ENCODE peak calls at places on chromosomes 3 and 15, in four cellular contexts. One of them, this sample, is unnamed.

GRCh38 chr3:30655187-30655812 is 48.9 kb downstream of the TGFBR2 start:
- DNase-seq in CD8-positive, alpha-beta T cell: peak
- DNase-seq in RWPE1: no peak
- DNase-seq in testis: no peak
- DNase-seq in this sample: no peak

GRCh38 chr15:100114526-100114925 is 227.2 kb downstream of the ADAMTS17 start:
- DNase-seq in testis: no peak
- DNase-seq in RWPE1: no peak
- DNase-seq in CD8-positive, alpha-beta T cell: no peak
- DNase-seq in this sample: no peak

GRCh38 chr15:37102315-37103021 is 2.1 kb upstream of the MEIS2 start:
- DNase-seq in testis: peak
- DNase-seq in RWPE1: no peak
- DNase-seq in CD8-positive, alpha-beta T cell: no peak
- DNase-seq in this sample: no peak

GRCh38 chr15:40093224-40093842 is 15.3 kb downstream of the BMF start:
- DNase-seq in RWPE1: no peak
- DNase-seq in CD8-positive, alpha-beta T cell: no peak
- DNase-seq in testis: no peak
- DNase-seq in this sample: no peak

GRCh38 chr3:155581579-155581978 is 163.3 kb downstream of the PLCH1 start:
- DNase-seq in CD8-positive, alpha-beta T cell: no peak
- DNase-seq in testis: no peak
- DNase-seq in RWPE1: no peak
- DNase-seq in this sample: no peak

GRCh38 chr15:79595995-79596622 is 164.0 kb downstream of the MINAR1 start:
- DNase-seq in CD8-positive, alpha-beta T cell: no peak
- DNase-seq in RWPE1: peak
- DNase-seq in testis: peak
- DNase-seq in this sample: peak

GRCh38 chr3:72147600-72147999 is 362.7 kb upstream of the PROK2 start:
- DNase-seq in RWPE1: no peak
- DNase-seq in testis: no peak
- DNase-seq in CD8-positive, alpha-beta T cell: no peak
- DNase-seq in this sample: no peak

GRCh38 chr3:128878556-128879124 is 780 bp upstream of the ACAD9 start:
- DNase-seq in testis: peak
- DNase-seq in RWPE1: peak
- DNase-seq in CD8-positive, alpha-beta T cell: peak
- DNase-seq in this sample: no peak

GRCh38 chr15:42854576-42854975 is 66.0 kb downstream of the TTBK2 start:
- DNase-seq in RWPE1: no peak
- DNase-seq in testis: no peak
- DNase-seq in CD8-positive, alpha-beta T cell: no peak
- DNase-seq in this sample: no peak

GRCh38 chr15:36363335-36363734 is 216.1 kb upstream of the CDIN1 start:
- DNase-seq in RWPE1: no peak
- DNase-seq in CD8-positive, alpha-beta T cell: no peak
- DNase-seq in testis: no peak
- DNase-seq in this sample: no peak

GRCh38 chr3:124761250-124761796 is 31.1 kb downstream of the UMPS start:
- DNase-seq in RWPE1: peak
- DNase-seq in testis: peak
- DNase-seq in CD8-positive, alpha-beta T cell: peak
- DNase-seq in this sample: peak

GRCh38 chr3:172608575-172608974 is 85.3 kb upstream of the TNFSF10 start:
- DNase-seq in RWPE1: no peak
- DNase-seq in CD8-positive, alpha-beta T cell: no peak
- DNase-seq in testis: no peak
- DNase-seq in this sample: no peak

GRCh38 chr3:100360757-100361496 is 26.4 kb downstream of the NIT2 start:
- DNase-seq in RWPE1: no peak
- DNase-seq in CD8-positive, alpha-beta T cell: no peak
- DNase-seq in testis: no peak
- DNase-seq in this sample: no peak

GRCh38 chr3:16400143-16400935 is 113.2 kb downstream of the RFTN1 start:
- DNase-seq in RWPE1: no peak
- DNase-seq in CD8-positive, alpha-beta T cell: no peak
- DNase-seq in testis: peak
- DNase-seq in this sample: no peak

GRCh38 chr3:195752538-195753331 is 32.0 kb downstream of the MUC20 start:
- DNase-seq in testis: peak
- DNase-seq in CD8-positive, alpha-beta T cell: no peak
- DNase-seq in RWPE1: no peak
- DNase-seq in this sample: no peak

GRCh38 chr3:172698650-172699049 is 12.2 kb downstream of the NCEH1 start:
- DNase-seq in testis: peak
- DNase-seq in RWPE1: no peak
- DNase-seq in CD8-positive, alpha-beta T cell: no peak
- DNase-seq in this sample: peak

GRCh38 chr15:43204016-43204901 is 16.6 kb downstream of the EPB42 start:
- DNase-seq in CD8-positive, alpha-beta T cell: peak
- DNase-seq in testis: peak
- DNase-seq in RWPE1: peak
- DNase-seq in this sample: no peak

GRCh38 chr3:64685800-64686445 is 1.9 kb downstream of the ADAMTS9 start:
- DNase-seq in testis: peak
- DNase-seq in RWPE1: peak
- DNase-seq in CD8-positive, alpha-beta T cell: no peak
- DNase-seq in this sample: no peak

GRCh38 chr3:150247456-150247855 is 160.6 kb upstream of the TSC22D2 start:
- DNase-seq in RWPE1: no peak
- DNase-seq in CD8-positive, alpha-beta T cell: no peak
- DNase-seq in testis: no peak
- DNase-seq in this sample: no peak

GRCh38 chr15:85556618-85556895 is 176.2 kb downstream of the AKAP13 start:
- DNase-seq in testis: no peak
- DNase-seq in RWPE1: no peak
- DNase-seq in CD8-positive, alpha-beta T cell: no peak
- DNase-seq in this sample: no peak

GRCh38 chr3:65963787-65964707 is 74.7 kb downstream of the MAGI1 start:
- DNase-seq in CD8-positive, alpha-beta T cell: no peak
- DNase-seq in RWPE1: peak
- DNase-seq in testis: no peak
- DNase-seq in this sample: no peak

GRCh38 chr15:70561885-70562284 is 201.5 kb downstream of the UACA start:
- DNase-seq in testis: no peak
- DNase-seq in RWPE1: no peak
- DNase-seq in CD8-positive, alpha-beta T cell: no peak
- DNase-seq in this sample: no peak

GRCh38 chr3:54599741-54600140 is 328.1 kb downstream of the LRTM1 start:
- DNase-seq in testis: peak
- DNase-seq in RWPE1: no peak
- DNase-seq in CD8-positive, alpha-beta T cell: no peak
- DNase-seq in this sample: no peak

GRCh38 chr15:31347981-31348803 is 21.6 kb downstream of the KLF13 start:
- DNase-seq in CD8-positive, alpha-beta T cell: no peak
- DNase-seq in testis: no peak
- DNase-seq in RWPE1: no peak
- DNase-seq in this sample: no peak

GRCh38 chr3:123695152-123695551 is 110.3 kb upstream of the HACD2 start:
- DNase-seq in RWPE1: no peak
- DNase-seq in CD8-positive, alpha-beta T cell: no peak
- DNase-seq in testis: no peak
- DNase-seq in this sample: no peak

GRCh38 chr3:46517016-46517770 is 19.4 kb downstream of the RTP3 start:
- DNase-seq in testis: no peak
- DNase-seq in RWPE1: peak
- DNase-seq in CD8-positive, alpha-beta T cell: no peak
- DNase-seq in this sample: no peak

GRCh38 chr3:124410471-124410870 is 319.8 kb upstream of the UMPS start:
- DNase-seq in RWPE1: no peak
- DNase-seq in testis: no peak
- DNase-seq in CD8-positive, alpha-beta T cell: no peak
- DNase-seq in this sample: no peak

GRCh38 chr15:20341901-20342605 is 199.5 kb downstream of the GOLGA6L6 start:
- DNase-seq in testis: no peak
- DNase-seq in RWPE1: no peak
- DNase-seq in CD8-positive, alpha-beta T cell: peak
- DNase-seq in this sample: peak

GRCh38 chr15:40243126-40243810 is 4.4 kb downstream of the PAK6 start:
- DNase-seq in RWPE1: no peak
- DNase-seq in CD8-positive, alpha-beta T cell: no peak
- DNase-seq in testis: peak
- DNase-seq in this sample: no peak

GRCh38 chr3:17799312-17799711 is 56.9 kb upstream of the TBC1D5 start:
- DNase-seq in CD8-positive, alpha-beta T cell: no peak
- DNase-seq in RWPE1: no peak
- DNase-seq in testis: no peak
- DNase-seq in this sample: no peak

GRCh38 chr3:112770026-112770626 is 76.5 kb downstream of the CD200R1L start:
- DNase-seq in CD8-positive, alpha-beta T cell: no peak
- DNase-seq in RWPE1: peak
- DNase-seq in testis: no peak
- DNase-seq in this sample: peak

GRCh38 chr15:78087944-78088772 is 4.2 kb upstream of the SH2D7 start:
- DNase-seq in RWPE1: no peak
- DNase-seq in CD8-positive, alpha-beta T cell: no peak
- DNase-seq in testis: no peak
- DNase-seq in this sample: peak

GRCh38 chr3:156298938-156299337 is 178.6 kb downstream of the KCNAB1 start:
- DNase-seq in CD8-positive, alpha-beta T cell: no peak
- DNase-seq in testis: peak
- DNase-seq in RWPE1: no peak
- DNase-seq in this sample: no peak

GRCh38 chr3:158093526-158093925 is 12.7 kb downstream of the SHOX2 start:
- DNase-seq in RWPE1: no peak
- DNase-seq in CD8-positive, alpha-beta T cell: no peak
- DNase-seq in testis: no peak
- DNase-seq in this sample: no peak

GRCh38 chr15:51917493-51917892 is 54.1 kb downstream of the LEO1 start:
- DNase-seq in RWPE1: peak
- DNase-seq in CD8-positive, alpha-beta T cell: no peak
- DNase-seq in testis: no peak
- DNase-seq in this sample: no peak

GRCh38 chr15:89332446-89332845 is 2.2 kb downstream of the POLG start:
- DNase-seq in testis: no peak
- DNase-seq in CD8-positive, alpha-beta T cell: peak
- DNase-seq in RWPE1: peak
- DNase-seq in this sample: no peak

GRCh38 chr3:36904641-36905040 is 40.2 kb downstream of the TRANK1 start:
- DNase-seq in CD8-positive, alpha-beta T cell: no peak
- DNase-seq in testis: peak
- DNase-seq in RWPE1: peak
- DNase-seq in this sample: peak
- TF ChIP-seq CTCF in CD8-positive, alpha-beta T cell: no peak
- TF ChIP-seq CTCF in testis: peak
- TF ChIP-seq CTCF in RWPE1: no peak
- TF ChIP-seq CTCF in this sample: peak

DNA sequence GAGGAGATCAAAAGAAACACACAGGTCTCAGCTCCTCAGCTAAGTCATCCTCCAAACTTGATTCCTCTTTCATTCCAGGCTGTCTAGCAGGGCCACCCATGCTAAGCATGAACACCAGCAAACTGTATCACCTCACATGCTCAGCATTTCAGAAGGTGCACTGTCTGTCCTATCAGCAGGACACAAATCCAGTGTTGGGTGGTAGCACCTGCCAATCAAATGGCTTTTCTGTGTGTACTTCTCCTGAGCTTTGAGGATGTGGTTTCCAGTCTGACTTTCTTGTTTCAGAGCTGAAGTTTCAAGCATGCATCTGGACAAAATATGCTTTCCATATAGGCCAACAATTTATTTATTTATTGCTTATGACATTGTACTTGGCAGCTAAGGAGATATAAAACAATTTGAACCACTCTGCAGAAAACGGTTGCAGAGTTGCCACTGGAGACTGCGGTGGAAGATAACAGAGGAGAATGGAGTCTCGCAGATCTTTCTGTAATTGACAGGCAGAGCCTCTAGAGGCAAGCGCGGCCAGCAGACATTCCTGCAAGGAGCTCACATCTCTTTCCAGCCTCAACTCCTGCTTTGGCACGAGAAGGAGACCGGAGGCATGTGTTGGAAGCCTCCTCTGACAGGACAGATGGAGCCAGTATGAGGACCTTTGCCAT is 167.1 kb upstream of the WNT5A start:
- DNase-seq in testis: no peak
- DNase-seq in CD8-positive, alpha-beta T cell: no peak
- DNase-seq in RWPE1: no peak
- DNase-seq in this sample: no peak
- TF ChIP-seq CTCF in testis: no peak
- TF ChIP-seq CTCF in CD8-positive, alpha-beta T cell: no peak
- TF ChIP-seq CTCF in RWPE1: no peak
- TF ChIP-seq CTCF in this sample: no peak

GRCh38 chr3:168094877-168095610 is 680 bp downstream of the GOLIM4 start:
- DNase-seq in RWPE1: peak
- DNase-seq in testis: peak
- DNase-seq in CD8-positive, alpha-beta T cell: peak
- DNase-seq in this sample: peak
- TF ChIP-seq CTCF in RWPE1: no peak
- TF ChIP-seq CTCF in testis: peak
- TF ChIP-seq CTCF in CD8-positive, alpha-beta T cell: no peak
- TF ChIP-seq CTCF in this sample: no peak

DNA sequence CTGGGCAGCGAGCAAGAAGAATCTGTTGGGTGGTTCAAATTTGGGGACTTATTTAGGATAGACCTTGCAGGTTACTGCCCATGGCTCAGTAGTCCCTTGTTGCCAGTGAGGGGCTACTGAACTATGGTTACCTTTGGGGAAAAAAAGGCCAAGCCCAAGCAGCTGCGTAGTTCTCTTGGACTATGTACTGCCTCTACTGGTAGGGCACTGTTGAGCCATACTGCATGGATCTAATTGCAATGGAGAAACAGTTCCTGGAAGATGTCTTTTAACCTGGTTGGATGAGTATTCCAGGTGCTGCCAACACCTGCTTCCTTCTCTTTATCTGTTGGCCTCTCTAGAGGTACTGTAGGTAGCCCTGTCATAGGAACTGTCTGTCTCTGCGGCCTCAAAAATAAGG is 671.9 kb upstream of the CBLB start:
- DNase-seq in testis: no peak
- DNase-seq in RWPE1: no peak
- DNase-seq in CD8-positive, alpha-beta T cell: no peak
- DNase-seq in this sample: no peak
- TF ChIP-seq CTCF in testis: no peak
- TF ChIP-seq CTCF in RWPE1: no peak
- TF ChIP-seq CTCF in CD8-positive, alpha-beta T cell: no peak
- TF ChIP-seq CTCF in this sample: no peak

GRCh38 chr3:174776636-174777035 is 82.5 kb upstream of the NAALADL2 start:
- DNase-seq in CD8-positive, alpha-beta T cell: no peak
- DNase-seq in RWPE1: no peak
- DNase-seq in testis: no peak
- DNase-seq in this sample: no peak

GRCh38 chr3:174775603-174776002 is 83.5 kb upstream of the NAALADL2 start:
- DNase-seq in CD8-positive, alpha-beta T cell: no peak
- DNase-seq in RWPE1: no peak
- DNase-seq in testis: no peak
- DNase-seq in this sample: no peak

GRCh38 chr3:174776123-174776522 is 83.0 kb upstream of the NAALADL2 start:
- DNase-seq in RWPE1: peak
- DNase-seq in CD8-positive, alpha-beta T cell: no peak
- DNase-seq in testis: no peak
- DNase-seq in this sample: no peak
- TF ChIP-seq CTCF in RWPE1: no peak
- TF ChIP-seq CTCF in CD8-positive, alpha-beta T cell: no peak
- TF ChIP-seq CTCF in testis: no peak
- TF ChIP-seq CTCF in this sample: no peak

This sample was measured in CD14-positive monocyte.